ENCODE peak calls at places on chromosomes 1 and 21, in nine cellular contexts. V is thyroid gland, P is A549, A is esophagus squamous epithelium, R is endothelial cell of umbilical vein, J is Peyer's patch, S is stomach, X is gastrocnemius medialis, B is heart left ventricle. U is an unnamed sample.

GRCh38 chr1:205224736-205225135 is 3.0 kb upstream of the TMCC2 start:
- DNase-seq in S (no peak), X (no peak), V (no peak), P (no peak), R (peak; percentile 28), A (no peak), J (no peak), B (no peak), U (no peak)

GRCh38 chr1:98104285-98104684 is 183.5 kb upstream of the DPYD start:
- DNase-seq in P (no peak), R (no peak), S (no peak), V (no peak), A (no peak), X (no peak), J (no peak), B (no peak), U (no peak)

GRCh38 chr1:86507935-86508582 is 38.8 kb upstream of the CLCA4 start:
- DNase-seq in P (no peak), R (peak; percentile 28), S (no peak), B (no peak), X (no peak), A (no peak), J (no peak), V (peak; percentile 49), U (peak; percentile 29)

GRCh38 chr1:225752245-225752644 is 25.4 kb upstream of the SRP9 start:
- DNase-seq in R (no peak), A (no peak), B (no peak), X (no peak), V (no peak), P (no peak), S (no peak), J (no peak), U (no peak)

GRCh38 chr21:37338671-37339526 is 27.7 kb upstream of the DYRK1A start:
- DNase-seq in R (peak; percentile 76), V (no peak), B (peak; percentile 64), A (no peak), J (no peak), S (no peak), X (peak; percentile 92), P (peak; percentile 81), U (peak; percentile 62)

GRCh38 chr21:44298301-44298700 is 1.6 kb upstream of the PFKL start:
- DNase-seq in J (no peak), R (no peak), P (no peak), S (no peak), A (no peak), B (no peak), V (no peak), X (no peak), U (no peak)

GRCh38 chr1:102434421-102434820 is 437.7 kb upstream of the OLFM3 start:
- DNase-seq in V (no peak), X (no peak), P (no peak), B (no peak), R (peak; percentile 11), J (no peak), A (no peak), S (no peak), U (peak; percentile 44)

GRCh38 chr21:42092805-42093590 is 21.9 kb downstream of the UMODL1 start:
- DNase-seq in R (no peak), X (no peak), A (no peak), S (no peak), P (no peak), B (no peak), J (no peak), V (no peak), U (no peak)

GRCh38 chr1:15337656-15338402 is 71.9 kb upstream of the EFHD2 start:
- DNase-seq in R (peak; percentile 83), V (peak; percentile 85), S (no peak), P (no peak), X (no peak), A (no peak), J (no peak), B (peak; percentile 46), U (no peak)

GRCh38 chr1:205961970-205962820 is 18.9 kb upstream of the SLC26A9 start:
- DNase-seq in B (no peak), A (no peak), V (peak; percentile 93), P (no peak), S (no peak), R (peak; percentile 7), J (no peak), X (peak; percentile 49), U (no peak)

GRCh38 chr1:32715901-32716311 is 13.3 kb upstream of the SYNC start:
- DNase-seq in R (no peak), P (no peak), B (no peak), A (no peak), V (no peak), S (no peak), J (peak; percentile 60), X (no peak), U (no peak)

GRCh38 chr1:18962121-18962721 is 5.7 kb upstream of the IFFO2 start:
- DNase-seq in R (no peak), A (no peak), V (no peak), B (no peak), P (no peak), J (no peak), S (no peak), X (no peak), U (no peak)

GRCh38 chr1:228020686-228021525 is 14.1 kb downstream of the WNT3A start:
- DNase-seq in A (no peak), J (peak; percentile 24), V (no peak), R (no peak), P (no peak), S (no peak), B (peak; percentile 12), X (peak; percentile 3), U (no peak)

GRCh38 chr1:105492941-105493340 is 1563.5 kb upstream of the PRMT6 start:
- DNase-seq in R (no peak), B (no peak), J (no peak), A (no peak), X (no peak), S (no peak), V (no peak), P (no peak), U (no peak)

GRCh38 chr1:4422496-4423289 is 231.7 kb upstream of the AJAP1 start:
- DNase-seq in X (no peak), J (no peak), A (no peak), P (no peak), B (no peak), V (no peak), S (no peak), R (no peak), U (no peak)

GRCh38 chr21:14591277-14591876 is 45.3 kb upstream of the SAMSN1 start:
- DNase-seq in J (no peak), S (no peak), V (no peak), B (no peak), A (no peak), R (no peak), X (no peak), P (no peak), U (no peak)

GRCh38 chr1:160978510-160978927 is 23.9 kb upstream of the ITLN2 start:
- DNase-seq in R (no peak), S (peak; percentile 87), V (no peak), J (no peak), X (no peak), A (no peak), P (no peak), B (no peak), U (no peak)

GRCh38 chr1:40899230-40899870 is 37.2 kb upstream of the CITED4 start:
- DNase-seq in S (peak; percentile 81), R (no peak), A (no peak), J (no peak), V (peak; percentile 87), P (no peak), B (no peak), X (no peak), U (no peak)
- TF ChIP-seq POLR2A in S (no peak), R (no peak), A (no peak), J (no peak), V (no peak), P (no peak), B (no peak), X (no peak), U (no peak)

DNA sequence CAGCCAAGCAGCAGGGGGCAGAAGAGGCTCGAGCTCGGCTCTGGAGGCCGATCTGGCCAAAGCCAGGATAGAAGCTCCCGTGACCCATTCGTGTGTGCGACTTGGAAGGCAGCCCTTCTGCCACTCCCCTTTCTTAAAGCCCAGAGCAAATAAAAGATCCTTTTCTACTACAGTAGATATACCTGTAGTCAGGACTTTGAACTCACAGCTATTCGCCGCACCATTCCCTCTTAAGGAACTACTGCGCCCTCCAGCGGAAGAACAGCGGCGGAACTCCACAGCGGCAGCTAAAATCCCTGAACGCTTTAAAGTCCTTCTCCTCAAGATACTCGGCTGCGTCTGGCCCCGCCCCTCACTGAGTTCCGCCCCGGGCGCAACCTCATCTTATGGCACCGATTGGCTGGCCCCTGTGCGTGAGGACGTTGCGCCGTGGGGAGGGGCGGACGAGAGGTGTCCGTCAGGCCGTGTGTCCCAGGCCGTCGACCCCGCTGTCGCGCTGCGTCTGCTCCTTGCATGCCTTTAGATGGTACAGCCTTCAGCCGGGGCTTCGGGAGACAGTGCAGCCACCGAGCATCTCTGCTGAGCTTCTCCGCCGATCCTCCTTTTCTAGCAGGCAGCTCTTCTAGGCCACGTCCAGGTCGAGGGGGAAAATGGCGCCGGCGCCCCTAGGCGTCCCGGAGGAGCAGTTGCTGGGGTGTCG is at the start of gene LRIG2:
- DNase-seq in B (peak; percentile 98), A (peak; percentile 92), J (peak; percentile 100), S (peak; percentile 99), X (peak; percentile 99), V (peak; percentile 99), P (peak; percentile 80), R (peak; percentile 98), U (peak; percentile 98)
- TF ChIP-seq POLR2A in B (peak; percentile 85), A (peak; percentile 92), J (peak; percentile 88), S (peak; percentile 73), X (peak; percentile 89), V (peak; percentile 31), P (peak; percentile 95), R (peak; percentile 96), U (peak; percentile 96)

GRCh38 chr21:25907573-25908275 is 173.0 kb downstream of the GABPA start:
- DNase-seq in V (peak; percentile 30), P (no peak), J (no peak), R (peak; percentile 61), X (no peak), A (no peak), S (peak; percentile 53), B (no peak), U (no peak)
- TF ChIP-seq POLR2A in V (no peak), P (no peak), J (no peak), R (no peak), X (no peak), A (no peak), S (no peak), B (no peak), U (no peak)

GRCh38 chr1:33931115-33931475 is 67.2 kb downstream of the HMGB4 start:
- DNase-seq in V (peak; percentile 80), P (no peak), A (no peak), R (no peak), B (no peak), J (no peak), S (no peak), X (no peak), U (no peak)
- TF ChIP-seq POLR2A in V (no peak), P (no peak), A (no peak), R (no peak), B (no peak), J (no peak), S (no peak), X (no peak), U (no peak)